ENCODE peak calls at places on chromosome 13, in ten cellular contexts. A is uterus, X is breast epithelium, E is pancreas, W is BE2C, C is brain microvascular endothelial cell, D is tibial nerve, F is adrenal gland, Q is BJ, G is hepatocyte. V is an unnamed sample.
A peak's percentile ranks its signal among the peaks of the same experiment; 100 is the strongest.

GRCh38 chr13:31172535-31172934 is 10.8 kb upstream of the HSPH1 start:
- DNase-seq in W (no peak), E (no peak), C (peak; percentile 77), X (no peak), A (no peak), D (no peak), G (peak; percentile 33), F (no peak), Q (no peak), V (no peak)

GRCh38 chr13:112818040-112818697 is 128.3 kb downstream of the ATP11A start:
- DNase-seq in C (no peak), D (no peak), W (no peak), Q (no peak), G (no peak), A (no peak), F (no peak), E (no peak), X (no peak), V (no peak)

GRCh38 chr13:94073006-94073744 is 406.3 kb downstream of the DCT start:
- DNase-seq in G (no peak), C (peak; percentile 43), A (no peak), Q (peak; percentile 57), W (no peak), D (no peak), F (no peak), X (no peak), E (no peak), V (no peak)

GRCh38 chr13:80586356-80586755 is 245.4 kb upstream of the SPRY2 start:
- DNase-seq in Q (no peak), G (no peak), W (no peak), X (no peak), A (no peak), C (no peak), D (no peak), E (no peak), F (no peak), V (no peak)

GRCh38 chr13:21033866-21034601 is 27.4 kb downstream of the LATS2 start:
- DNase-seq in Q (no peak), C (no peak), X (peak; percentile 86), D (no peak), F (no peak), A (peak; percentile 11), E (peak; percentile 70), G (no peak), W (no peak), V (peak; percentile 70)

GRCh38 chr13:30394798-30395191 is 27.5 kb upstream of the UBE2L5 start:
- DNase-seq in F (no peak), E (no peak), A (no peak), X (no peak), Q (no peak), C (no peak), W (no peak), G (no peak), D (no peak), V (no peak)

GRCh38 chr13:35771898-35772297 is 295.4 kb upstream of the MAB21L1 start:
- DNase-seq in D (no peak), Q (peak; percentile 88), W (no peak), X (no peak), E (no peak), G (no peak), F (no peak), A (no peak), C (peak; percentile 87), V (no peak)

GRCh38 chr13:113924184-113924583 is 49.7 kb downstream of the C13orf46 start:
- DNase-seq in W (no peak), A (no peak), E (no peak), Q (no peak), G (no peak), F (no peak), D (no peak), X (no peak), C (no peak), V (no peak)

GRCh38 chr13:20499986-20500385 is 25.7 kb downstream of the CRYL1 start:
- DNase-seq in C (no peak), D (no peak), F (no peak), Q (peak; percentile 11), E (no peak), A (no peak), X (no peak), G (no peak), W (no peak), V (no peak)

GRCh38 chr13:110726726-110727125 is 13.2 kb downstream of the ING1 start:
- DNase-seq in F (no peak), G (no peak), C (no peak), A (no peak), E (no peak), D (no peak), W (no peak), X (no peak), Q (no peak), V (no peak)

GRCh38 chr13:67139551-67139950 is 90.6 kb downstream of the PCDH9 start:
- DNase-seq in G (no peak), W (no peak), Q (no peak), D (no peak), F (no peak), A (no peak), E (no peak), X (no peak), C (no peak), V (no peak)

GRCh38 chr13:46168341-46168740 is 13.6 kb downstream of the LCP1 start:
- DNase-seq in E (no peak), Q (no peak), X (peak; percentile 58), G (peak; percentile 75), C (peak; percentile 17), W (no peak), F (peak; percentile 14), A (peak; percentile 66), D (peak; percentile 45), V (peak; percentile 69)

GRCh38 chr13:113907637-113908617 is 44.1 kb upstream of the GAS6 start:
- DNase-seq in A (peak; percentile 52), E (no peak), X (peak; percentile 27), D (no peak), F (no peak), G (peak; percentile 39), W (no peak), Q (peak; percentile 59), C (no peak), V (peak; percentile 60)

GRCh38 chr13:70054572-70054971 is 53.1 kb upstream of the ATXN8OS start:
- DNase-seq in C (no peak), D (no peak), X (no peak), E (no peak), A (no peak), G (no peak), W (no peak), F (no peak), Q (no peak), V (no peak)

GRCh38 chr13:60392136-60392535 is 4.9 kb upstream of the TDRD3 start:
- DNase-seq in E (no peak), A (no peak), X (no peak), C (no peak), G (no peak), D (no peak), F (no peak), W (no peak), Q (no peak), V (no peak)

GRCh38 chr13:50909605-50910482 is at the start of gene RNASEH2B:
- DNase-seq in A (peak; percentile 57), X (peak; percentile 46), W (peak; percentile 73), C (peak; percentile 33), E (peak; percentile 68), G (peak; percentile 79), Q (no peak), F (peak; percentile 59), D (peak; percentile 41), V (no peak)

GRCh38 chr13:22915442-22916082 is 265.2 kb upstream of the SGCG start:
- DNase-seq in C (peak; percentile 18), W (peak; percentile 30), G (peak; percentile 77), A (peak; percentile 54), E (peak; percentile 23), X (no peak), D (no peak), Q (no peak), F (peak; percentile 63), V (no peak)

GRCh38 chr13:24680258-24680920 is at the start of gene ATP12A:
- DNase-seq in Q (no peak), G (peak; percentile 40), W (no peak), D (no peak), F (no peak), E (peak; percentile 26), X (no peak), C (no peak), A (no peak), V (no peak)
- TF ChIP-seq CTCF in Q (no peak), G (peak; percentile 32), W (no peak), D (no peak), F (no peak), E (no peak), X (no peak), C (no peak), A (no peak), V (no peak)

GRCh38 chr13:37505531-37505930 is 93.0 kb downstream of the POSTN start:
- DNase-seq in C (no peak), D (no peak), A (no peak), E (no peak), Q (no peak), X (no peak), W (no peak), G (no peak), F (no peak), V (no peak)

GRCh38 chr13:37501187-37501586 is 97.4 kb downstream of the POSTN start:
- DNase-seq in D (no peak), X (no peak), C (no peak), A (no peak), E (no peak), W (no peak), Q (no peak), G (no peak), F (no peak), V (no peak)

GRCh38 chr13:37503287-37503686 is 95.3 kb downstream of the POSTN start:
- DNase-seq in C (no peak), X (no peak), E (no peak), A (no peak), F (no peak), G (no peak), D (no peak), W (no peak), Q (no peak), V (no peak)
- H3K27me3 ChIP-seq in C (no peaks in the 10 kb centered on the region), X (no peaks in the 10 kb centered on the region), E (no peaks in the 10 kb centered on the region), A (no peaks in the 10 kb centered on the region), F (no peaks in the 10 kb centered on the region), G (no peaks in the 10 kb centered on the region), D (no peaks in the 10 kb centered on the region), W (no peaks in the 10 kb centered on the region), Q (no peaks in the 10 kb centered on the region), V (no peaks in the 10 kb centered on the region)

GRCh38 chr13:27868639-27869435 is 51.0 kb upstream of the PDX1 start:
- DNase-seq in D (no peak), E (no peak), W (no peak), A (no peak), F (no peak), C (peak; percentile 1), Q (no peak), G (peak; percentile 36), X (no peak), V (no peak)
- TF ChIP-seq CTCF in D (no peak), E (peak; percentile 49), W (peak; percentile 53), A (no peak), F (peak; percentile 39), C (peak; percentile 46), Q (peak; percentile 57), G (peak; percentile 64), X (peak; percentile 12), V (no peak)

GRCh38 chr13:33184131-33184485 is 101.4 kb downstream of the STARD13 start:
- DNase-seq in A (no peak), W (no peak), Q (no peak), E (no peak), F (no peak), D (no peak), C (no peak), X (no peak), G (no peak), V (no peak)
- H3K27me3 ChIP-seq in A (no peaks in the 10 kb centered on the region), W (no peaks in the 10 kb centered on the region), Q (no peaks in the 10 kb centered on the region), E (no peaks in the 10 kb centered on the region), F (no peaks in the 10 kb centered on the region), D (no peaks in the 10 kb centered on the region), C (no peaks in the 10 kb centered on the region), X (no peaks in the 10 kb centered on the region), G (no peaks in the 10 kb centered on the region), V (no peaks in the 10 kb centered on the region)